ENCODE peak calls at places on chromosomes 2 and 18, in nine cellular contexts. Q is GM23248; V is CD8-positive, alpha-beta memory T cell; P is CD4-positive, alpha-beta T cell; H is Panc1; T is heart right ventricle; N is amniotic stem cell; A is fibroblast of mammary gland; E is NCI-H1105 treated with DMSO at 0.1 percent for 48 hours. S is an unnamed sample.

GRCh38 chr2:17911491-17912260 is 33.2 kb downstream of the KCNS3 start:
- DNase-seq in Q (no peak), V (no peak), P (no peak), H (no peak), T (no peak), N (no peak), A (no peak), E (no peak), S (no peak)

GRCh38 chr2:144643537-144644336 is 123.8 kb upstream of the ZEB2 start:
- DNase-seq in Q (no peak), V (no peak), P (no peak), H (no peak), T (no peak), N (no peak), A (no peak), E (no peak), S (no peak)

GRCh38 chr18:53796042-53796729 is 428.3 kb downstream of the MBD2 start:
- DNase-seq in Q (peak; percentile 96), V (no peak), P (no peak), H (no peak), T (no peak), N (peak; percentile 38), A (peak; percentile 97), E (no peak), S (no peak)

GRCh38 chr2:57796527-57796926 is 250.1 kb upstream of the VRK2 start:
- DNase-seq in Q (peak; percentile 19), V (no peak), P (no peak), H (no peak), T (no peak), N (no peak), A (peak; percentile 21), E (no peak), S (no peak)

GRCh38 chr18:23341383-23341782 is 111.7 kb upstream of the RIOK3 start:
- DNase-seq in Q (peak; percentile 73), V (no peak), P (no peak), H (no peak), T (no peak), N (no peak), A (peak; percentile 54), E (no peak), S (no peak)

GRCh38 chr2:44245068-44245861 is 30.0 kb upstream of the SLC3A1 start:
- DNase-seq in Q (no peak), V (no peak), P (no peak), H (no peak), T (no peak), N (no peak), A (no peak), E (peak; percentile 75), S (no peak)

GRCh38 chr2:14693874-14694273 is 61.4 kb downstream of the LRATD1 start:
- DNase-seq in Q (no peak), V (no peak), P (no peak), H (no peak), T (no peak), N (no peak), A (no peak), E (no peak), S (peak; percentile 2)

GRCh38 chr2:73050011-73050617 is 21.4 kb downstream of the SFXN5 start:
- DNase-seq in Q (no peak), V (no peak), P (no peak), H (no peak), T (no peak), N (no peak), A (no peak), E (no peak), S (no peak)

GRCh38 chr18:13574761-13575160 is 151.6 kb downstream of the FAM210A start:
- DNase-seq in Q (peak; percentile 20), V (no peak), P (no peak), H (no peak), T (no peak), N (no peak), A (peak; percentile 38), E (no peak), S (no peak)

GRCh38 chr2:208036357-208036756 is 11.0 kb upstream of the PLEKHM3 start:
- DNase-seq in Q (peak; percentile 22), V (no peak), P (no peak), H (no peak), T (no peak), N (no peak), A (no peak), E (no peak), S (no peak)

GRCh38 chr2:33291278-33292013 is 185.0 kb upstream of the RASGRP3 start:
- DNase-seq in Q (peak; percentile 73), V (no peak), P (no peak), H (peak; percentile 93), T (no peak), N (no peak), A (peak; percentile 84), E (peak; percentile 71), S (peak; percentile 60)

GRCh38 chr2:128797937-128798336 is 479.3 kb upstream of the HS6ST1 start:
- DNase-seq in Q (no peak), V (no peak), P (no peak), H (no peak), T (no peak), N (no peak), A (no peak), E (no peak), S (no peak)

GRCh38 chr2:45283764-45284620 is 274.7 kb upstream of the SIX2 start:
- DNase-seq in Q (peak; percentile 90), V (no peak), P (no peak), H (peak; percentile 52), T (no peak), N (peak; percentile 56), A (peak; percentile 89), E (no peak), S (no peak)

GRCh38 chr18:34880882-34881852 is 160.0 kb upstream of the MAPRE2 start:
- DNase-seq in Q (peak; percentile 14), V (no peak), P (no peak), H (no peak), T (no peak), N (no peak), A (peak; percentile 33), E (peak; percentile 20), S (no peak)

GRCh38 chr2:20823917-20824316 is 1.0 kb upstream of the LDAH start:
- DNase-seq in Q (no peak), V (no peak), P (no peak), H (no peak), T (no peak), N (no peak), A (no peak), E (no peak), S (no peak)

GRCh38 chr2:12005886-12006681 is 259.7 kb downstream of the LPIN1 start:
- DNase-seq in Q (no peak), V (peak; percentile 53), P (peak; percentile 50), H (no peak), T (no peak), N (no peak), A (peak; percentile 33), E (peak; percentile 80), S (no peak)

GRCh38 chr18:55546873-55547704 is 40.9 kb downstream of the TCF4 start:
- DNase-seq in Q (peak; percentile 79), V (no peak), P (no peak), H (no peak), T (peak; percentile 26), N (peak; percentile 1), A (peak; percentile 74), E (peak; percentile 67), S (peak; percentile 17)

GRCh38 chr18:73646196-73646595 is 501.4 kb downstream of the FBXO15 start:
- DNase-seq in Q (no peak), V (no peak), P (no peak), H (no peak), T (no peak), N (no peak), A (peak; percentile 59), E (no peak), S (no peak)

GRCh38 chr18:42178381-42179080 is 223.5 kb downstream of the PIK3C3 start:
- DNase-seq in Q (no peak), V (no peak), P (no peak), H (no peak), T (no peak), N (no peak), A (no peak), E (no peak), S (no peak)

GRCh38 chr2:229601396-229601795 is 113.0 kb downstream of the DNER start:
- DNase-seq in Q (peak; percentile 9), V (no peak), P (no peak), H (no peak), T (no peak), N (no peak), A (peak; percentile 49), E (no peak), S (no peak)

GRCh38 chr2:113203901-113204519 is 30.2 kb downstream of the PSD4 start:
- DNase-seq in Q (peak; percentile 75), V (peak; percentile 52), P (peak; percentile 77), H (peak; percentile 67), T (peak; percentile 68), N (peak; percentile 47), A (peak; percentile 75), E (peak; percentile 48), S (peak; percentile 57)

GRCh38 chr2:81093031-81093430 is 788.5 kb upstream of the LRRTM1 start:
- DNase-seq in Q (no peak), V (no peak), P (no peak), H (no peak), T (no peak), N (no peak), A (no peak), E (no peak), S (no peak)

GRCh38 chr2:236661064-236661761 is 91.6 kb downstream of the ACKR3 start:
- DNase-seq in Q (peak; percentile 65), V (no peak), P (no peak), H (no peak), T (no peak), N (no peak), A (peak; percentile 80), E (no peak), S (no peak)

GRCh38 chr2:150339282-150339681 is 148.2 kb downstream of the RND3 start:
- DNase-seq in Q (peak; percentile 57), V (no peak), P (no peak), H (no peak), T (no peak), N (no peak), A (peak; percentile 45), E (no peak), S (no peak)

GRCh38 chr2:100820346-100821254 is 661 bp downstream of the NPAS2 start:
- DNase-seq in Q (peak; percentile 14), V (no peak), P (no peak), H (no peak), T (no peak), N (no peak), A (no peak), E (no peak), S (no peak)

GRCh38 chr2:19725392-19725791 is 176.4 kb downstream of the TTC32 start:
- DNase-seq in Q (no peak), V (no peak), P (no peak), H (no peak), T (no peak), N (no peak), A (no peak), E (no peak), S (no peak)

GRCh38 chr2:167127135-167127534 is 238.9 kb downstream of the XIRP2 start:
- DNase-seq in Q (peak; percentile 44), V (no peak), P (no peak), H (no peak), T (no peak), N (peak; percentile 11), A (peak; percentile 69), E (peak; percentile 18), S (peak; percentile 1)

GRCh38 chr18:12946549-12947354 is 1.1 kb upstream of the SEH1L start:
- DNase-seq in Q (peak; percentile 86), V (no peak), P (no peak), H (no peak), T (peak; percentile 64), N (peak; percentile 55), A (peak; percentile 83), E (peak; percentile 55), S (no peak)

GRCh38 chr2:98572211-98572610 is 36.1 kb downstream of the COA5 start:
- DNase-seq in Q (no peak), V (no peak), P (no peak), H (no peak), T (no peak), N (no peak), A (no peak), E (no peak), S (no peak)

GRCh38 chr18:23824235-23824634 is 135.0 kb downstream of the LAMA3 start:
- DNase-seq in Q (no peak), V (no peak), P (no peak), H (no peak), T (no peak), N (no peak), A (peak; percentile 12), E (peak; percentile 25), S (no peak)

GRCh38 chr2:183269956-183270355 is 145.7 kb downstream of the NUP35 start:
- DNase-seq in Q (no peak), V (no peak), P (no peak), H (no peak), T (no peak), N (no peak), A (peak; percentile 52), E (peak; percentile 58), S (no peak)